ENCODE peak calls at places on chromosomes 4 and X, in nine cellular contexts. H is CD8-positive, alpha-beta T cell; J is left ventricle myocardium inferior; N is IMR-90; C is psoas muscle; T is lower lobe of right lung; K is progenitor cell of endocrine pancreas; E is AG10803; D is GM20000. X is an unnamed sample.

GRCh38 chr4:31530555-31530954 is 810.4 kb downstream of the PCDH7 start:
- DNase-seq in H (no peak), J (no peak), N (no peak), C (no peak), T (no peak), K (no peak), E (no peak), D (no peak), X (no peak)

GRCh38 chr4:98996056-98996941 is 778 bp downstream of the METAP1 start:
- DNase-seq in H (no peak), J (no peak), N (peak; percentile 55), C (no peak), T (no peak), K (no peak), E (peak; percentile 22), D (peak; percentile 42), X (no peak)

GRCh38 chrX:8025705-8026104 is 98.5 kb upstream of the PNPLA4 start:
- DNase-seq in H (no peak), J (no peak), N (no peak), C (no peak), T (no peak), K (no peak), E (no peak), D (no peak), X (no peak)

GRCh38 chr4:188439641-188440311 is 300.5 kb downstream of the TRIML1 start:
- DNase-seq in H (no peak), J (peak; percentile 49), N (peak; percentile 38), C (no peak), T (no peak), K (no peak), E (peak; percentile 40), D (no peak), X (no peak)

GRCh38 chr4:5357863-5358262 is 306.6 kb downstream of the STK32B start:
- DNase-seq in H (no peak), J (no peak), N (no peak), C (no peak), T (no peak), K (no peak), E (peak; percentile 55), D (no peak), X (no peak)

GRCh38 chr4:58936436-58936835 is 1826.3 kb upstream of the IGFBP7 start:
- DNase-seq in H (no peak), J (no peak), N (no peak), C (no peak), T (no peak), K (no peak), E (no peak), D (no peak), X (no peak)

GRCh38 chr4:16196482-16197393 is 29.5 kb downstream of the TAPT1 start:
- DNase-seq in H (no peak), J (no peak), N (peak; percentile 65), C (no peak), T (no peak), K (no peak), E (peak; percentile 80), D (no peak), X (no peak)

GRCh38 chr4:186702297-186702696 is 21.4 kb downstream of the FAT1 start:
- DNase-seq in H (no peak), J (no peak), N (no peak), C (no peak), T (no peak), K (no peak), E (no peak), D (no peak), X (no peak)

GRCh38 chrX:56231706-56232105 is 450 bp upstream of the KLF8 start:
- DNase-seq in H (no peak), J (no peak), N (no peak), C (no peak), T (no peak), K (no peak), E (no peak), D (no peak), X (no peak)

GRCh38 chr4:182207806-182208483 is 35.3 kb upstream of the TENM3 start:
- DNase-seq in H (no peak), J (no peak), N (peak; percentile 94), C (no peak), T (no peak), K (no peak), E (peak; percentile 88), D (no peak), X (no peak)

GRCh38 chrX:48957477-48957826 is at the start of gene OTUD5:
- DNase-seq in H (peak; percentile 68), J (peak; percentile 51), N (no peak), C (peak; percentile 67), T (peak; percentile 80), K (peak; percentile 23), E (no peak), D (peak; percentile 87), X (no peak)

GRCh38 chr4:156255608-156256007 is 301.9 kb upstream of the CTSO start:
- DNase-seq in H (no peak), J (no peak), N (no peak), C (no peak), T (no peak), K (no peak), E (no peak), D (no peak), X (no peak)

GRCh38 chr4:139042981-139043460 is 27.4 kb downstream of the NOCT start:
- DNase-seq in H (no peak), J (no peak), N (peak; percentile 32), C (no peak), T (no peak), K (no peak), E (peak; percentile 15), D (no peak), X (no peak)

GRCh38 chrX:9562851-9563250 is 98.0 kb downstream of the TBL1X start:
- DNase-seq in H (no peak), J (no peak), N (peak; percentile 89), C (peak; percentile 30), T (no peak), K (no peak), E (peak; percentile 91), D (no peak), X (no peak)

GRCh38 chrX:7170903-7171302 is 22.9 kb upstream of the PUDP start:
- DNase-seq in H (peak; percentile 7), J (no peak), N (no peak), C (no peak), T (no peak), K (no peak), E (no peak), D (no peak), X (no peak)

GRCh38 chrX:13939741-13940597 is 89.7 kb downstream of the GEMIN8 start:
- DNase-seq in H (no peak), J (no peak), N (no peak), C (no peak), T (no peak), K (no peak), E (no peak), D (no peak), X (no peak)

GRCh38 chrX:2984342-2984741 is 22.0 kb upstream of the ARSH start:
- DNase-seq in H (no peak), J (no peak), N (no peak), C (no peak), T (no peak), K (no peak), E (no peak), D (no peak), X (no peak)

GRCh38 chr4:98994474-98995182 is 893 bp upstream of the METAP1 start:
- DNase-seq in H (no peak), J (no peak), N (peak; percentile 8), C (no peak), T (no peak), K (no peak), E (peak; percentile 25), D (no peak), X (no peak)

GRCh38 chr4:95231713-95232112 is 317.1 kb downstream of the UNC5C start:
- DNase-seq in H (no peak), J (no peak), N (no peak), C (no peak), T (no peak), K (no peak), E (no peak), D (no peak), X (no peak)

GRCh38 chrX:143615851-143616250 is 20.1 kb downstream of the SLITRK4 start:
- DNase-seq in H (no peak), J (no peak), N (no peak), C (no peak), T (no peak), K (no peak), E (no peak), D (no peak), X (no peak)

DNA sequence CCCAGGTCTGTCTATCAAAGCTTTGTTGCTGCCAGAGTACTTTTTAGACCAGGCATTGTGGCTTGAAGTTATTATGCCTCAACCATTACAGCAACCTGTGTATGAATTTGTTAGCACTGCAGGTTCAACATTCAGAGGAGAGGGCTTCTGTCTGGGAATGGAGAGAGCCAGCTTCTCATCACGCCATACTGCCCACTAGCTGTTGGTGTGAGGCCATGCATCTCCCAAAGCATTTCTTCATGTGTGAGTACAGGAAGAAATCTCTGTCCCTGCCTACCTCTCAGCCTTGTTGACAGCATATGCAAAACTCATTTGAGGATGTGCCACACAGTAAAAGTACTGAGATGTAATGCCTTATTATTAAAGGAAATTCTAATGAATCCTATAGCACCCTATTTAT is 76.9 kb upstream of the PPARGC1A start:
- DNase-seq in H (no peak), J (no peak), N (no peak), C (no peak), T (no peak), K (no peak), E (no peak), D (no peak), X (no peak)
- TF ChIP-seq CTCF in H (no peak), J (peak; percentile 43), N (peak; percentile 25), C (peak; percentile 30), T (no peak), K (peak; percentile 34), E (peak; percentile 38), D (peak; percentile 5), X (no peak)

GRCh38 chr4:185142563-185142910 is 529 bp upstream of the SLC25A4 start:
- DNase-seq in H (no peak), J (no peak), N (no peak), C (no peak), T (no peak), K (no peak), E (no peak), D (no peak), X (no peak)
- TF ChIP-seq CTCF in H (no peak), J (no peak), N (no peak), C (no peak), T (no peak), K (no peak), E (no peak), D (no peak), X (no peak)

DNA sequence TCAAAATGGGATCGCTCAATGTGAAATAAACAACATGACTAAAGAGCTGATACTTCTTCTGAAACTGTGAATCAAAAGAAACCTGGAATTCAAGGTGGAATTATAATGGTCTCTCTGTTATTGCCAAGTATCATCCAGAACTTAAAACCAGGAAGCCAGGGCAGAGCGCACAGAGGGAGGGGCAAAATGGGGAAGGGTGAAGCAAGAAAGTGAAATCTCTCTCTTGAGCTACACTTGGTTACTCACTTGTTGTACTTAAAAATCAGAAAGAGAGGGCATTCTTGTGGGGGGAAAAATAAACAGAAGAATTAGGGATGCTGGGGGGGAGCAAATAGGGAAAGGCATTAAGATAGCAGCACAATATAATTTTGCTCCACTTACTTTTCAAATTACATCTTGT is 269.9 kb downstream of the MAPK10 start:
- DNase-seq in H (no peak), J (no peak), N (peak; percentile 10), C (no peak), T (no peak), K (no peak), E (no peak), D (no peak), X (no peak)
- TF ChIP-seq CTCF in H (no peak), J (no peak), N (no peak), C (no peak), T (no peak), K (no peak), E (no peak), D (no peak), X (no peak)

GRCh38 chr4:81566076-81566663 is 94.5 kb upstream of the RASGEF1B start:
- DNase-seq in H (no peak), J (no peak), N (no peak), C (no peak), T (no peak), K (no peak), E (no peak), D (no peak), X (no peak)
- TF ChIP-seq CTCF in H (no peak), J (no peak), N (no peak), C (no peak), T (no peak), K (no peak), E (no peak), D (no peak), X (no peak)